ENCODE peak calls at places on chromosomes 2 and 18, in ten cellular contexts. W is heart left ventricle; L is NCI-H526 treated with DMSO at 0.1 percent for 48 hours; G is stimulated activated naive CD8-positive, alpha-beta T cell treated with anti-CD3 and anti-CD28 coated beads, Interleukin-15, Interleukin-2, amounts not matched to agents 100 U/mL and 50 U/mL, for 24 hours; I is activated T-helper 1 cell treated with Interleukin-2 at 50 U/mL for 16 hours; E is NCI-H1092 treated with DMSO at 0.1 percent for 48 hours; K is SK-MEL-5; A is HuH-7.5; S is activated naive CD8-positive, alpha-beta T cell treated with anti-CD3 and anti-CD28 coated beads, Interleukin-2, amount 50 U/mL, for 24 hours; Q is AG04450. U is an unnamed sample.

GRCh38 chr2:75466708-75467311 is 93.9 kb downstream of the EVA1A start:
- DNase-seq in Q (no peak), A (no peak), E (peak), I (no peak), K (peak), W (no peak), S (peak), L (peak), G (peak), U (peak)

GRCh38 chr2:119657486-119658145 is 21.4 kb upstream of the TMEM177 start:
- DNase-seq in A (no peak), L (no peak), S (no peak), K (no peak), E (no peak), I (no peak), W (no peak), G (no peak), Q (no peak), U (no peak)

GRCh38 chr2:71477231-71477681 is 23.9 kb downstream of the DYSF start:
- DNase-seq in L (no peak), S (no peak), A (no peak), Q (no peak), W (no peak), G (no peak), I (no peak), K (no peak), E (no peak), U (no peak)

GRCh38 chr2:212940816-212941215 is 210.6 kb downstream of the IKZF2 start:
- DNase-seq in L (peak), Q (peak), E (peak), K (no peak), G (no peak), W (peak), A (no peak), I (no peak), S (no peak), U (peak)

GRCh38 chr2:20138696-20139095 is 86.2 kb downstream of the SDC1 start:
- DNase-seq in K (no peak), A (no peak), Q (no peak), L (no peak), G (no peak), W (no peak), S (no peak), I (no peak), E (no peak), U (no peak)

GRCh38 chr18:76428396-76429261 is 66.4 kb downstream of the ZNF516 start:
- DNase-seq in W (no peak), L (no peak), G (no peak), S (no peak), A (no peak), I (no peak), Q (no peak), K (no peak), E (no peak), U (no peak)

GRCh38 chr2:169258045-169258601 is 104.2 kb downstream of the LRP2 start:
- DNase-seq in Q (no peak), A (peak), W (no peak), E (no peak), S (no peak), K (no peak), I (no peak), G (no peak), L (peak), U (no peak)

GRCh38 chr18:683531-683930 is 26.1 kb downstream of the TYMS start:
- DNase-seq in W (no peak), G (no peak), S (no peak), I (no peak), Q (no peak), K (no peak), E (no peak), A (no peak), L (no peak), U (no peak)

GRCh38 chr2:98518106-98518505 is 73.4 kb downstream of the INPP4A start:
- DNase-seq in L (no peak), Q (no peak), E (no peak), A (peak), S (peak), K (peak), G (peak), W (no peak), I (peak), U (no peak)

GRCh38 chr2:55901322-55901721 is 22.3 kb downstream of the EFEMP1 start:
- DNase-seq in A (no peak), E (no peak), S (no peak), W (no peak), L (no peak), I (no peak), G (no peak), K (no peak), Q (no peak), U (peak)

GRCh38 chr2:207791579-207792243 is 22.0 kb upstream of the FZD5 start:
- DNase-seq in A (no peak), G (no peak), L (no peak), Q (no peak), K (no peak), S (no peak), W (no peak), E (no peak), I (no peak), U (no peak)

GRCh38 chr2:69549421-69549820 is 94.1 kb downstream of the AAK1 start:
- DNase-seq in I (no peak), W (no peak), K (no peak), S (no peak), G (no peak), A (no peak), E (no peak), L (no peak), Q (no peak), U (no peak)

GRCh38 chr2:225649274-225649673 is 249.8 kb downstream of the NYAP2 start:
- DNase-seq in A (no peak), G (no peak), K (no peak), S (no peak), I (no peak), Q (no peak), E (peak), W (no peak), L (no peak), U (no peak)

GRCh38 chr2:136238552-136239346 is 120.8 kb upstream of the CXCR4 start:
- DNase-seq in G (peak), I (peak), S (peak), W (no peak), E (no peak), A (no peak), K (peak), L (no peak), Q (no peak), U (peak)

GRCh38 chr2:64919261-64919660 is 69.9 kb upstream of the SLC1A4 start:
- DNase-seq in S (no peak), I (no peak), L (no peak), G (no peak), A (no peak), K (no peak), Q (no peak), E (no peak), W (no peak), U (no peak)

GRCh38 chr2:205883965-205884364 is 201.7 kb downstream of the NRP2 start:
- DNase-seq in Q (no peak), K (no peak), G (no peak), L (no peak), I (no peak), A (no peak), W (no peak), E (peak), S (no peak), U (no peak)

GRCh38 chr2:106572541-106573148 is 85.5 kb downstream of the CD8B2 start:
- DNase-seq in G (peak), W (no peak), S (peak), E (no peak), A (peak), L (no peak), I (no peak), K (peak), Q (no peak), U (no peak)

GRCh38 chr2:55779459-55780421 is 86.1 kb upstream of the PNPT1 start:
- DNase-seq in E (no peak), K (no peak), I (no peak), G (no peak), L (no peak), W (no peak), S (no peak), A (no peak), Q (peak), U (peak)

GRCh38 chr2:46977899-46978298 is 62.3 kb upstream of the MCFD2 start:
- DNase-seq in L (no peak), S (no peak), K (no peak), E (no peak), G (no peak), W (peak), A (no peak), I (no peak), Q (no peak), U (no peak)